ENCODE peak calls at places on chromosomes 7 and 10, in ten cellular contexts. A, R, T, K, S, M, Z, L, B and Q are unnamed samples.

GRCh38 chr10:73113543-73113942 is 3.3 kb downstream of the NUDT13 start:
- DNase-seq in A (no peak), R (no peak), T (peak; percentile 36), K (peak; percentile 58), S (no peak), M (no peak), Z (peak; percentile 60), L (no peak), B (peak; percentile 68), Q (no peak)

GRCh38 chr10:76357726-76358125 is 926.3 kb downstream of the LRMDA start:
- DNase-seq in A (no peak), R (no peak), T (no peak), K (no peak), S (no peak), M (no peak), Z (no peak), L (no peak), B (no peak), Q (no peak)

GRCh38 chr10:119658274-119658673 is 7.1 kb downstream of the BAG3 start:
- DNase-seq in A (peak; percentile 81), R (peak; percentile 91), T (peak; percentile 89), K (peak; percentile 88), S (peak; percentile 79), M (peak; percentile 80), Z (peak; percentile 95), L (peak; percentile 89), B (peak; percentile 96), Q (peak; percentile 93)

GRCh38 chr7:5686131-5686530 is 95.3 kb downstream of the RNF216 start:
- DNase-seq in A (no peak), R (no peak), T (no peak), K (no peak), S (no peak), M (no peak), Z (no peak), L (no peak), B (no peak), Q (no peak)

GRCh38 chr10:90743291-90743690 is 114.5 kb downstream of the HTR7 start:
- DNase-seq in A (no peak), R (no peak), T (no peak), K (no peak), S (no peak), M (no peak), Z (no peak), L (no peak), B (no peak), Q (no peak)

GRCh38 chr7:101287032-101287431 is 34.6 kb downstream of the IFT22 start:
- DNase-seq in A (no peak), R (no peak), T (no peak), K (no peak), S (no peak), M (no peak), Z (no peak), L (no peak), B (no peak), Q (no peak)

GRCh38 chr7:44196450-44196872 is 4.3 kb upstream of the YKT6 start:
- DNase-seq in A (peak; percentile 50), R (no peak), T (peak; percentile 69), K (peak; percentile 73), S (peak; percentile 88), M (no peak), Z (peak; percentile 71), L (no peak), B (peak; percentile 64), Q (no peak)

GRCh38 chr10:132596742-132597279 is 59.2 kb downstream of the INPP5A start:
- DNase-seq in A (no peak), R (no peak), T (no peak), K (no peak), S (no peak), M (no peak), Z (no peak), L (no peak), B (no peak), Q (no peak)

GRCh38 chr7:82410461-82410860 is 33.1 kb downstream of the CACNA2D1 start:
- DNase-seq in A (no peak), R (no peak), T (no peak), K (no peak), S (no peak), M (no peak), Z (no peak), L (peak; percentile 73), B (no peak), Q (no peak)
- H3K4me3 ChIP-seq in A (no peak overlapping the region), R (no peak overlapping the region), T (no peak overlapping the region), K (no peak overlapping the region), S (no peak overlapping the region), M (no peak overlapping the region), Z (no peak overlapping the region), L (peak overlapping the region; percentile 10), B (no peak overlapping the region), Q (no peak overlapping the region)

GRCh38 chr7:124722292-124722691 is 43.3 kb downstream of the GPR37 start:
- DNase-seq in A (peak; percentile 21), R (no peak), T (no peak), K (peak; percentile 59), S (no peak), M (no peak), Z (peak; percentile 11), L (no peak), B (peak; percentile 6), Q (no peak)
- TF ChIP-seq CTCF in A (no peak), R (no peak), T (no peak), K (no peak), S (no peak), M (no peak), Z (no peak), L (no peak), B (no peak), Q (no peak)

GRCh38 chr10:99658622-99659030 is 683 bp upstream of the ENTPD7 start:
- DNase-seq in A (peak; percentile 50), R (peak; percentile 73), T (peak; percentile 49), K (peak; percentile 47), S (peak; percentile 63), M (peak; percentile 16), Z (peak; percentile 51), L (peak; percentile 45), B (peak; percentile 33), Q (no peak)

GRCh38 chr10:99659868-99660366 is 608 bp downstream of the ENTPD7 start:
- DNase-seq in A (no peak), R (no peak), T (no peak), K (no peak), S (no peak), M (no peak), Z (no peak), L (no peak), B (no peak), Q (no peak)

GRCh38 chr10:99659031-99659867 is at the start of gene ENTPD7:
- DNase-seq in A (peak; percentile 95), R (peak; percentile 92), T (peak; percentile 94), K (peak; percentile 89), S (peak; percentile 99), M (peak; percentile 87), Z (peak; percentile 95), L (peak; percentile 96), B (peak; percentile 92), Q (peak; percentile 95)

GRCh38 chr10:99661370-99661749 is 2.1 kb downstream of the ENTPD7 start:
- DNase-seq in A (peak; percentile 44), R (no peak), T (peak; percentile 81), K (peak; percentile 71), S (no peak), M (no peak), Z (peak; percentile 94), L (no peak), B (peak; percentile 93), Q (no peak)

DNA sequence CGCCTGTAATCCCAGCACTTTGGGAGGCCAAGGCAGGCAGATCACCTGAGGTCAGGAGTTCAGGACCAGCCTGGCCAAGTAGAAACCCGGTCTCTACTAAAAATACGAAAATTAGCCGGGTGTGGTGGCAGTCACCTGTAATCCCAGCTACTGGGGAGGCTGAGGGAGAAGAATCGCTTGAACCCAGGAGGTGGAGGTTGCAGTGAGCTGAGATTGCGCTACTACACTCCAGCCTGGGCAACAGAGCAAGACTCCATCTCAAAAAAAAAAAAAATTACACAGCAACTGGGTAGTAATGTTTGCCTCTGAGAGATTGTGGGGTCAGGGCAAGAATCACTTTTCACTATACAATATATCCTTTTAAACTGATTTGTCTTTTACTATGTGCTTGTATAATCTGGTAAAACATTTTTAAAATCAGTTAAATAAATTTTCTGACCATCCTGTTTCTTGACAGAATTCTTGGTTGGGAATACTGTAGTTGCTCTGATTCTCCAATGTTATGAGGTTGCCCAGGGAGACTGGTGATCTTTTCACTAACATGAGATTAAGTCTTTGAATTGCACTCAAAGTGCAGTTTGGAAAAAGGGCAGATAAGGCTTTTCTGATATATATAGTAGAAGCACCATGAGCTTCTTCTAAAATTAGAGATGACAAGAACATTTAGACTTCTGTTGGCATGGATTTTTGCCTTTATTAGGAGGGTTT is 1.5 kb downstream of the ENTPD7 start:
- DNase-seq in A (no peak), R (no peak), T (peak; percentile 47), K (peak; percentile 40), S (no peak), M (no peak), Z (no peak), L (no peak), B (no peak), Q (no peak)
- H3K4me3 ChIP-seq in A (peak overlapping the region; percentile 11), R (no peak overlapping the region), T (no peak overlapping the region), K (peak overlapping the region; percentile 84), S (peak overlapping the region; percentile 87), M (no peak overlapping the region), Z (no peak overlapping the region), L (no peak overlapping the region), B (no peak overlapping the region), Q (no peak overlapping the region)

GRCh38 chr10:29471483-29471859 is 163.3 kb downstream of the SVIL start:
- DNase-seq in A (no peak), R (no peak), T (peak; percentile 78), K (peak; percentile 83), S (no peak), M (no peak), Z (peak; percentile 78), L (no peak), B (peak; percentile 89), Q (peak; percentile 5)

GRCh38 chr10:29469481-29470354 is 165.1 kb downstream of the SVIL start:
- DNase-seq in A (no peak), R (no peak), T (no peak), K (no peak), S (no peak), M (peak; percentile 36), Z (no peak), L (no peak), B (no peak), Q (peak; percentile 65)

GRCh38 chr10:29470355-29470705 is 164.4 kb downstream of the SVIL start:
- DNase-seq in A (peak; percentile 39), R (no peak), T (no peak), K (no peak), S (peak; percentile 91), M (no peak), Z (no peak), L (no peak), B (peak; percentile 19), Q (peak; percentile 64)

GRCh38 chr10:29472268-29473086 is 162.3 kb downstream of the SVIL start:
- DNase-seq in A (no peak), R (no peak), T (no peak), K (no peak), S (no peak), M (no peak), Z (no peak), L (no peak), B (no peak), Q (no peak)

DNA sequence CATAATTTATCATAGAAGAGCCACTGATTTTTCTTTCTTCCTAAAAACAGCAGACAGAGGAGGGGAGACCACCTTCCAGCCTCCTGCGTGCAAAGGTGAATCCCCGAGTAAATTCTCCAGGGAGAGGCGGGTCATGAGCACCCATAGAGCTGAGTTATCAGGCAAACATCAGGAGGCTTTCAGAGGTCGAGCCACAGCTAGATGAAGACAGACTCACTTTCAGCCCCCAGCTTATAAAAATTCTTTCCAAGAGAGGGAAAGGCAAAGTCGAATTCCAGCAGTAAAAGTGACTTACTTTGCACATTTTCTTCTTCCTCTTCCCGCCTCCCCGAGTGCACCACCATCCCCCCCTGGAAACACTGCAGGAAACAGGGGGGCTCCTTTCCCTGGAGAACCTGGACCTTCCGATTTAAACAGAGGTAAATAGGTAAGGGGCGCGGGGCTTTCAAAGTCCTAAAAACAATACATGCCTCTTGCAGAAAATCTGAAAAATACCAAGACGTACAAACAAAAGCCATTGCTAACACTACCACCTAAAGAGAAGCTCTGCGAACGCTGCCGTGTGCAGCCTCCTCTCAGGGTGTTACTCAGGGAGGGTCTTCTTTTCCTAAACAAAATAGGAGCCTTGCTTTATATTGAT is 163.8 kb downstream of the SVIL start:
- DNase-seq in A (no peak), R (no peak), T (no peak), K (no peak), S (no peak), M (no peak), Z (no peak), L (no peak), B (no peak), Q (peak; percentile 19)
- TF ChIP-seq CTCF in A (no peak), R (no peak), T (no peak), K (no peak), S (no peak), M (no peak), Z (no peak), L (no peak), B (no peak), Q (no peak)